ENCODE peak calls at places on chromosome 9, in ten cellular contexts. H is IMR-90, A is sigmoid colon, G is A549, D is ascending aorta, U is fibroblast of pulmonary artery, N is GM13976, K is tibial artery, J is dorsolateral prefrontal cortex, P is RWPE1. M is an unnamed sample.

GRCh38 chr9:134722120-134722701 is 80.6 kb downstream of the COL5A1 start:
- DNase-seq in H (no peak), A (peak), G (no peak), D (no peak), U (no peak), N (no peak), K (no peak), J (no peak), P (no peak), M (no peak)

GRCh38 chr9:134055981-134056461 is 11.8 kb downstream of the BRD3 start:
- DNase-seq in H (peak), A (peak), G (peak), D (peak), U (peak), N (no peak), K (peak), J (peak), P (peak), M (no peak)

GRCh38 chr9:132559711-132560110 is 22.7 kb upstream of the BARHL1 start:
- DNase-seq in H (no peak), A (no peak), G (no peak), D (no peak), U (no peak), N (no peak), K (no peak), J (no peak), P (no peak), M (no peak)

GRCh38 chr9:88342246-88342645 is 46.0 kb upstream of the SPIN1 start:
- DNase-seq in H (peak), A (no peak), G (no peak), D (no peak), U (peak), N (no peak), K (no peak), J (no peak), P (no peak), M (no peak)

GRCh38 chr9:133647148-133647547 is 11.0 kb downstream of the DBH start:
- DNase-seq in H (no peak), A (no peak), G (no peak), D (no peak), U (no peak), N (no peak), K (no peak), J (no peak), P (no peak), M (no peak)

GRCh38 chr9:21974542-21975409 is 19.4 kb downstream of the CDKN2A start:
- DNase-seq in H (peak), A (no peak), G (no peak), D (peak), U (peak), N (peak), K (no peak), J (no peak), P (peak), M (peak)

GRCh38 chr9:99998266-99998665 is 91.8 kb downstream of the STX17 start:
- DNase-seq in H (no peak), A (no peak), G (no peak), D (no peak), U (no peak), N (no peak), K (no peak), J (no peak), P (no peak), M (no peak)

GRCh38 chr9:16515207-16515606 is 355.3 kb downstream of the BNC2 start:
- DNase-seq in H (peak), A (peak), G (no peak), D (peak), U (no peak), N (no peak), K (no peak), J (no peak), P (no peak), M (no peak)

GRCh38 chr9:98218562-98219363 is 26.3 kb upstream of the CORO2A start:
- DNase-seq in H (peak), A (no peak), G (no peak), D (no peak), U (no peak), N (no peak), K (no peak), J (no peak), P (no peak), M (no peak)

GRCh38 chr9:127915801-127916664 is 808 bp downstream of the ST6GALNAC4 start:
- DNase-seq in H (no peak), A (no peak), G (no peak), D (no peak), U (no peak), N (no peak), K (peak), J (no peak), P (no peak), M (no peak)

GRCh38 chr9:5629312-5630037 is 568 bp downstream of the RIC1 start:
- DNase-seq in H (no peak), A (peak), G (peak), D (no peak), U (peak), N (peak), K (peak), J (peak), P (peak), M (peak)

GRCh38 chr9:130604295-130604694 is 24.9 kb downstream of the FUBP3 start:
- DNase-seq in H (no peak), A (no peak), G (no peak), D (no peak), U (no peak), N (no peak), K (no peak), J (no peak), P (no peak), M (no peak)

GRCh38 chr9:122015165-122015821 is 77.8 kb downstream of the TTLL11 start:
- DNase-seq in H (no peak), A (no peak), G (no peak), D (no peak), U (no peak), N (no peak), K (no peak), J (no peak), P (no peak), M (no peak)

GRCh38 chr9:110126457-110126856 is 81.5 kb downstream of the C9orf152 start:
- DNase-seq in H (no peak), A (no peak), G (no peak), D (no peak), U (peak), N (no peak), K (no peak), J (no peak), P (no peak), M (no peak)

GRCh38 chr9:130895481-130896232 is 955 bp downstream of the QRFP start:
- DNase-seq in H (no peak), A (no peak), G (no peak), D (no peak), U (no peak), N (no peak), K (no peak), J (no peak), P (no peak), M (no peak)

GRCh38 chr9:129287595-129288305 is 109.7 kb upstream of the IER5L start:
- DNase-seq in H (no peak), A (peak), G (no peak), D (peak), U (no peak), N (no peak), K (peak), J (no peak), P (no peak), M (no peak)

GRCh38 chr9:13364271-13364670 is 84.8 kb upstream of the MPDZ start:
- DNase-seq in H (no peak), A (no peak), G (no peak), D (no peak), U (peak), N (no peak), K (no peak), J (no peak), P (no peak), M (no peak)

GRCh38 chr9:98807070-98807810 is at the start of gene GALNT12:
- DNase-seq in H (no peak), A (peak), G (peak), D (no peak), U (no peak), N (peak), K (peak), J (peak), P (peak), M (peak)

GRCh38 chr9:84697494-84698114 is 28.1 kb downstream of the NTRK2 start:
- DNase-seq in H (peak), A (no peak), G (peak), D (peak), U (peak), N (peak), K (peak), J (peak), P (peak), M (peak)

GRCh38 chr9:2260401-2261306 is 245.5 kb downstream of the SMARCA2 start:
- DNase-seq in H (peak), A (no peak), G (peak), D (no peak), U (peak), N (no peak), K (no peak), J (no peak), P (peak), M (no peak)

GRCh38 chr9:133134419-133135190 is 13.6 kb upstream of the RALGDS start:
- DNase-seq in H (no peak), A (no peak), G (no peak), D (no peak), U (no peak), N (no peak), K (no peak), J (no peak), P (no peak), M (no peak)

GRCh38 chr9:127633216-127633615 is 21.1 kb downstream of the STXBP1 start:
- DNase-seq in H (no peak), A (no peak), G (no peak), D (no peak), U (no peak), N (no peak), K (no peak), J (no peak), P (no peak), M (no peak)

GRCh38 chr9:97506787-97507186 is 5.3 kb downstream of the TMOD1 start:
- DNase-seq in H (no peak), A (no peak), G (no peak), D (no peak), U (no peak), N (no peak), K (no peak), J (no peak), P (no peak), M (no peak)

GRCh38 chr9:14071484-14071883 is 242.5 kb downstream of the NFIB start:
- DNase-seq in H (no peak), A (no peak), G (no peak), D (no peak), U (no peak), N (no peak), K (no peak), J (no peak), P (no peak), M (no peak)

GRCh38 chr9:113520109-113520642 is 56.6 kb downstream of the RGS3 start:
- DNase-seq in H (peak), A (no peak), G (peak), D (peak), U (peak), N (peak), K (no peak), J (no peak), P (peak), M (peak)

GRCh38 chr9:19404278-19405075 is 4.3 kb upstream of the ACER2 start:
- DNase-seq in H (no peak), A (no peak), G (no peak), D (no peak), U (no peak), N (no peak), K (no peak), J (no peak), P (peak), M (no peak)

GRCh38 chr9:136645903-136646754 is 16.6 kb upstream of the EGFL7 start:
- DNase-seq in H (no peak), A (no peak), G (no peak), D (no peak), U (peak), N (no peak), K (no peak), J (peak), P (no peak), M (no peak)

GRCh38 chr9:130185494-130186005 is 13.3 kb downstream of the NCS1 start:
- DNase-seq in H (peak), A (no peak), G (no peak), D (no peak), U (peak), N (no peak), K (no peak), J (no peak), P (no peak), M (no peak)

GRCh38 chr9:35114113-35114847 is 1.4 kb downstream of the ATOSB start:
- DNase-seq in H (peak), A (peak), G (peak), D (peak), U (peak), N (peak), K (peak), J (peak), P (peak), M (peak)

GRCh38 chr9:100689635-100690034 is 111.8 kb downstream of the CAVIN4 start:
- DNase-seq in H (no peak), A (no peak), G (no peak), D (no peak), U (no peak), N (peak), K (no peak), J (no peak), P (no peak), M (peak)

GRCh38 chr9:90961375-90961774 is 159.8 kb downstream of the SYK start:
- DNase-seq in H (peak), A (no peak), G (no peak), D (peak), U (no peak), N (no peak), K (peak), J (no peak), P (no peak), M (no peak)

GRCh38 chr9:126500600-126501382 is 112.9 kb upstream of the LMX1B start:
- DNase-seq in H (peak), A (peak), G (peak), D (peak), U (peak), N (peak), K (peak), J (peak), P (peak), M (peak)

DNA sequence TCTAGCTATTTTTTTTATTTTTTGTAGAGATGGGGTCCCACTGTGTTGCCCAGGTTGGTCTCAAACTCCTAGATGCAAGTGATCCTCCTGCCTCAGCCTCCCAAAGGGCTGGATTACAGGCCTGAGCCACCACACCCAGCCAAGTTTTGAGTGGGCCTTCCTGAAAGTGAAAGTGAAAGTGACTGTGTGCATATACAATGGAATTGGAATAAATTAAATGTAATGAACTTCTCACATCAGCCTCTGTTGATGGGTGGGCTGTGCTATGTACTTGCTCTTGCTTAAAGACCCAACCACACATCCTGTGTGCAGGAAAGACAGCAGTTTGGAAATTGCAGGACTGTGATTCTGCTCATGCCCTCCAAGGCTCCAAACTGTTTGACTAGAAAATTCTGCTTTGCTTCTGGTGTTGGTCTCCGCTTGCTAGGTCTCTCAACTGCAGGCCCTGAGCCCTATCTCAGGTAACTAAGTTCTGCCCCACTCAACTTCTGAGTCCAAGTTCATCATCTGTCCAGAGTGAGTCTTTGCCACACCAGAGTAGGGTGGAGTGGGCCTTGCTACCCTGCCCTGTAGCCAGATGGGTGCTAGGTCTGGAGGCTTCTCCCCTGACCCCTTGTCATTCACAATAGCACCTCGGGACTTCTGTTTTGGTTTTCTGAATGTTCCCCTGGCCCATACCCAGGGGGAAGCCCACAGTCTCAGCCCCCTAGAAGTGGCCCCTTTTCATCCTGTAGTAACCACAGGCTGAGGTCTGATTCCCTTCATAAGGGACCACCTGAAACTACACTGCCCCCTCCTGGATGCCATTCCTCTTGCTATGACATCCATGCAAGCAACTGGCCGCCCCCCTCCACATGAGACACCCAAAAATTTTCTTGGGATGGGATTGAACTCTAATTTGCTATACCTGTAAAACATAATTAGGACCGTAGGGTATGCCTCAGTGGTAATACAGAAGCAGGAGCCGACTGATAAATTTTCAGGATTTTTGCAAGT is 36.5 kb upstream of the RAD23B start:
- DNase-seq in H (peak), A (no peak), G (peak), D (no peak), U (no peak), N (no peak), K (no peak), J (no peak), P (no peak), M (no peak)
- TF ChIP-seq CTCF in H (no peak), A (no peak), G (peak), D (no peak), U (peak), N (no peak), K (no peak), J (no peak), P (no peak), M (no peak)

GRCh38 chr9:114856210-114856941 is 50.5 kb upstream of the TNFSF15 start:
- DNase-seq in H (peak), A (peak), G (no peak), D (no peak), U (peak), N (no peak), K (no peak), J (no peak), P (peak), M (no peak)

GRCh38 chr9:114854736-114855355 is 49.0 kb upstream of the TNFSF15 start:
- DNase-seq in H (no peak), A (no peak), G (no peak), D (no peak), U (no peak), N (no peak), K (no peak), J (no peak), P (no peak), M (no peak)

GRCh38 chr9:114855488-114855887 is 49.6 kb upstream of the TNFSF15 start:
- DNase-seq in H (peak), A (no peak), G (no peak), D (no peak), U (peak), N (no peak), K (no peak), J (no peak), P (no peak), M (no peak)

GRCh38 chr9:114860187-114860586 is 54.3 kb upstream of the TNFSF15 start:
- DNase-seq in H (peak), A (no peak), G (no peak), D (no peak), U (no peak), N (no peak), K (no peak), J (no peak), P (no peak), M (no peak)

DNA sequence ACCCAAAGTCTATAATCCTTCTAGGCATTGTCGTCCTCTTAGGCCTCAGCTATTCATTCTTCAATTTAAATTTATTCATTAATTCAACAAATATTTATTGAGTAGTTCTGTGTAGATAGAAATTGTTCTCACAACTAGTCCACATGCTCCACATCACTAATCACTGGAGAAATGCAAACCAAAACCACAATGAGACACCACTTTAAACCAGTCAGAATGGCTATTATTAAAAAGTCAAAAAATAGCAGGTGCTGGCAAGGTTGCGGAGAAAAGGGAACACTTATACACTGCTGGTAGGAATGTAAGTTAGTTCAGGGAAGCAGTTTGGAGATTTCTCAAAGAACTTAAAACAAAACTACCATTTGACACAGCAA is 51.1 kb upstream of the TNFSF15 start:
- DNase-seq in H (peak), A (no peak), G (no peak), D (no peak), U (no peak), N (no peak), K (no peak), J (no peak), P (no peak), M (no peak)
- TF ChIP-seq CTCF in H (no peak), A (no peak), G (no peak), D (no peak), U (no peak), N (no peak), K (no peak), J (no peak), P (no peak), M (no peak)

GRCh38 chr9:63816742-63817621 is 1468.0 kb downstream of the FOXD4L5 start:
- DNase-seq in H (peak), A (peak), G (peak), D (peak), U (peak), N (peak), K (peak), J (peak), P (peak), M (peak)
- TF ChIP-seq CTCF in H (no peak), A (no peak), G (no peak), D (no peak), U (no peak), N (no peak), K (no peak), J (no peak), P (no peak), M (no peak)

DNA sequence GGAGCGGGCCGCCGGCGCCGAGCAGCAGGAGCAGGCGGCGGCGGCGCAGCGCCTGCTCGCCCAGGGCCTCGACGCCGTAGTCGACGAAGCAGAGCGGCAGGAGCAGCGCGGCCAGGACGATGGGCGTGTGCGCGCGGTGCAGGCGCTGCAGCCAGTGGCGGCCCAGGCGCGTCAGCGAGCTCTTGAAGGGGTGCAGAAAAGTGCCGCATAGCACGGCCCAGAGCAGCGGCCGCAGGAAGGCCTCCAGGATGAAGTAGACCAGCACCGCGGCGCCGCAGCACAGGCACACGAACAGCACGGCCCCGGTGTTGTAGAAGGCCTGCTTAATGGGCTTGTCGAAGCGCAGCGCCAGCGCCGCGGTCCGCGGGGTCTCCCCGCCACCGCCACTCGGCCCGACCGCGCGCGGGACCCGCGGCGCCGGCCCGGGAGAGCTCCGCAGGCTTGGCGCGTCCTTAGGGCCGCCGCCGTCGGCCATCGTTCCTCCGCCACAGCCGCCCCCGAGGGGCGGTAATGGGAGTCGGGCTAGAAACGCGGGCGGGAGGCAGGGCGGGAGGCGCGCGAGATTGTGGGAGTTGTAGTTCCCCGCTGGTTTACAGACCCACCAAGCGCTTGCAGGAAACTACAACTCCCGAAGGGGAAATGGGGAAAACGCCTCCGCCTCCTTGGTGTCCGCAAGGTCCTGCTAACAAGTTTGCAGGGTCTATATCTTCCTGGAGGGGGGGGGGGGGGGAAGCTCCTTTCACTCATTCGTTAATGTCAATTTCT is at the start of gene TMEM245:
- DNase-seq in H (peak), A (peak), G (peak), D (peak), U (peak), N (peak), K (peak), J (peak), P (peak), M (peak)
- TF ChIP-seq CTCF in H (no peak), A (no peak), G (no peak), D (no peak), U (no peak), N (no peak), K (no peak), J (peak), P (no peak), M (no peak)

DNA sequence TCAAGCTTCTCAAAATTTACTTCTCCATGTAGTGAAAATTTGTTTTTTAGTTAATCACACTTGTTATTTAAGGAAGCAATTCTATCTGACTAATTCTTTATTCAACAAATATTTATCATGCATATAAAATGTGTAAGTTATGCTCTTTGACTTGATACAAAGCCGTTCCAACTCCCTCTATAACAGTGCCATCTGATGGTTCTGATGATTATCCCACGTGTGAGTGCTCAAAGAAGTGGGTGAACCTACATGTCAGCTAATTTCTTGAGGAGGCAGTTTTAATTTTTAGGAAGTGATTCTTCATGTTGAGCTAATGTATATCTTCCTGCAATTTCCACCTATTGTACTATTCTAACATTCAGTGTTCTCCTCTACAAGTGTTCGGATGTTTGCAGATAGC is 88.8 kb upstream of the BRINP1 start:
- DNase-seq in H (no peak), A (no peak), G (no peak), D (no peak), U (no peak), N (no peak), K (no peak), J (no peak), P (peak), M (no peak)
- TF ChIP-seq CTCF in H (no peak), A (no peak), G (no peak), D (no peak), U (no peak), N (no peak), K (no peak), J (no peak), P (no peak), M (no peak)